ENCODE peak calls at places on chromosomes 12 and 14, in nine cellular contexts. V is ascending aorta; P is CD4-positive, alpha-beta memory T cell; A is AG10803; F is psoas muscle; Y is breast epithelium; L is cardiac muscle cell; E is IMR-90; D is CD8-positive, alpha-beta memory T cell. B is an unnamed sample.

GRCh38 chr12:111993290-111994150 is 19.4 kb downstream of the TMEM116 start:
- DNase-seq in V (no peak), P (peak; percentile 67), A (no peak), F (no peak), Y (no peak), L (no peak), E (no peak), D (no peak), B (no peak)

GRCh38 chr14:72783741-72784140 is 110.2 kb downstream of the DPF3 start:
- DNase-seq in V (no peak), P (no peak), A (no peak), F (no peak), Y (no peak), L (no peak), E (no peak), D (no peak), B (no peak)

GRCh38 chr14:78700236-78700635 is 530.1 kb downstream of the NRXN3 start:
- DNase-seq in V (no peak), P (no peak), A (peak; percentile 4), F (no peak), Y (no peak), L (no peak), E (no peak), D (no peak), B (no peak)

GRCh38 chr14:22339277-22339676 is 249.7 kb downstream of the DAD1 start:
- DNase-seq in V (no peak), P (no peak), A (peak; percentile 8), F (peak; percentile 75), Y (peak; percentile 27), L (peak; percentile 94), E (peak; percentile 83), D (no peak), B (peak; percentile 96)

GRCh38 chr12:66288121-66288520 is 14.2 kb upstream of the HELB start:
- DNase-seq in V (no peak), P (peak; percentile 90), A (no peak), F (no peak), Y (no peak), L (no peak), E (no peak), D (peak; percentile 36), B (no peak)

GRCh38 chr14:47966411-47966810 is 291.0 kb upstream of the MDGA2 start:
- DNase-seq in V (no peak), P (no peak), A (no peak), F (no peak), Y (no peak), L (no peak), E (no peak), D (no peak), B (no peak)

GRCh38 chr14:103006106-103006505 is 51.2 kb downstream of the CDC42BPB start:
- DNase-seq in V (no peak), P (no peak), A (no peak), F (no peak), Y (no peak), L (no peak), E (no peak), D (no peak), B (no peak)

GRCh38 chr14:65604535-65604934 is 192.0 kb downstream of the FUT8 start:
- DNase-seq in V (no peak), P (no peak), A (no peak), F (no peak), Y (no peak), L (no peak), E (no peak), D (no peak), B (no peak)

GRCh38 chr14:21985081-21985480 is 311.5 kb upstream of the OR4E1 start:
- DNase-seq in V (no peak), P (no peak), A (no peak), F (no peak), Y (no peak), L (no peak), E (no peak), D (no peak), B (no peak)

GRCh38 chr14:55864890-55865655 is 253.1 kb upstream of the PELI2 start:
- DNase-seq in V (no peak), P (no peak), A (no peak), F (no peak), Y (no peak), L (no peak), E (no peak), D (no peak), B (no peak)
- H3K4me3 ChIP-seq in V (no peak overlapping the region), P (no peak overlapping the region), A (no peak overlapping the region), F (no peak overlapping the region), Y (no peak overlapping the region), L (no peak overlapping the region), E (no peak overlapping the region), D (no peak overlapping the region), B (no peak overlapping the region)

GRCh38 chr14:106024983-106025604 is 498.7 kb downstream of the TMEM121 start:
- DNase-seq in V (no peak), P (peak; percentile 39), A (no peak), F (no peak), Y (no peak), L (no peak), E (no peak), D (no peak), B (no peak)

GRCh38 chr14:106023411-106023810 is 497.0 kb downstream of the TMEM121 start:
- DNase-seq in V (no peak), P (no peak), A (no peak), F (no peak), Y (no peak), L (no peak), E (no peak), D (no peak), B (no peak)

DNA sequence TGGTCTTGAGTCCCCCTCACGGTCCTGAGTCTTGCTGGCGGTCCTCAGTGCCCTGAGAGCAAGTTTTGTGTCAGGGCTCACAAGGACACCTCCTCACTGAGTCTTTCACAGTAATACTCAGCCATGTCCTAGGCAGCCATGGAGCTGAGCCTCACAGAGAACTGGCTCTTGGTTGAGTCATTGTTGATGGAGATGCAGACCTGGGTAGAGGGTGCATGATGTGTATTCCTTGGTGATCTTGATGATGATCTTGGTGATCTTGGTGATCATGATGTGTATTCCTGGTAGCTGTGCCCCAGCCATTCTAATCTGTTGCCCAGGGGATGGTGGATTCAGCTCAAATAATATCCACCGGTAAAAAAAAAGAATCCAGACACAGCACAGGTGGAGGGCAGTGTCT is 495.4 kb downstream of the TMEM121 start:
- DNase-seq in V (no peak), P (no peak), A (no peak), F (no peak), Y (no peak), L (no peak), E (no peak), D (no peak), B (no peak)
- H3K4me3 ChIP-seq in V (no peak overlapping the region), P (no peak overlapping the region), A (no peak overlapping the region), F (no peak overlapping the region), Y (no peak overlapping the region), L (no peak overlapping the region), E (no peak overlapping the region), D (no peak overlapping the region), B (no peak overlapping the region)

DNA sequence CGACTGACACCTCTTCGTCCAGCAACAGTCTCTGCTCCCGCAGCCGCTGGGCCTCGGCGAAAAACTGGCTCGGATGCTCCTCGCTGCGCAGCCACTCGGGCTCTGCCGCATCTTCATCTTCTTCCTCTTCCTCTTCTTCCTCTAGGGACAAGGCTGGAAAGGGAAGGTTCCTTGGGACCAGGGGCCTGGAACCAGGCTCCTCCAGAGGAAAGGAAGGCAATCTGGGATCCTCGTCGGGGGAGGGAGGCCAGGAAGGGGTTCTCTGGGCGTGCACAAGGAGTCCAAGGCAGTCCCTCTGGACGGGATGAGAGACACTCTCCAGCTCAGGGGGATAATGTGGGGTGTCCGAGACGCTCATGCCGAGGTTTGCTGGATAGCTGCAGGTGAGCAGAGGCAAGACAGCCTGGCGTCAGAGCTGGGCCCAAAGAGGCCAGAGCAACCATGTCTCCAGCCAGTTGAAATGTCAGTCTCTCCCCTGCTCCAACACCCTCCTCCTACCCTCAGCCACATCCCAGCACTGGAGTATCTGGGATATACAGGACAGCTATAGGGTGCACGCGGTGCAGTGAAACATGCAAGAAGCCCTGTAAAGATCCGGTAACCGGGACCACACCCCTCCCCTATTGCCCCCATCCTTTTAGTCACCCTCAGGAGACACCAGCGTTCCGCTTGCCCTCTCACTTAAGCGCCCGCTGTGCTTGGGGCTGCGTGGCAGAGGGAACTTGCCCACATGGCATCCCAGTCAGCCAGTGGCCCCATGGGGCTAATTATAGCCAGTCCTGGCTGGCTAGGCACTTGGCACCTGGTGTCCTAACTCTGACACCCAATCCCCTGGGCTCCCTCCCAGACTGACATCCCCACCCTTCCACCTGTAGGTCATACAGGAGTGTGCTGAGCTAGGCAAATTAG is at the start of gene KLHL33:
- DNase-seq in V (no peak), P (no peak), A (no peak), F (peak; percentile 66), Y (no peak), L (no peak), E (no peak), D (no peak), B (no peak)
- H3K4me3 ChIP-seq in V (peak within 1 kb of the TSS; percentile 56), P (no peak within 1 kb of the TSS), A (peak within 1 kb of the TSS; percentile 12), F (peak within 1 kb of the TSS; percentile 67), Y (peak within 1 kb of the TSS; percentile 62), L (no peak within 1 kb of the TSS), E (no peak within 1 kb of the TSS), D (no peak within 1 kb of the TSS), B (peak within 1 kb of the TSS; percentile 6)

GRCh38 chr12:5432011-5432400 is at the start of gene NTF3:
- DNase-seq in V (no peak), P (no peak), A (peak; percentile 73), F (no peak), Y (no peak), L (peak; percentile 37), E (peak; percentile 76), D (no peak), B (no peak)

GRCh38 chr12:5435161-5435560 is 3.3 kb downstream of the NTF3 start:
- DNase-seq in V (no peak), P (no peak), A (peak; percentile 61), F (no peak), Y (no peak), L (no peak), E (no peak), D (no peak), B (no peak)

GRCh38 chr12:5434647-5434968 is 2.7 kb downstream of the NTF3 start:
- DNase-seq in V (no peak), P (no peak), A (no peak), F (no peak), Y (no peak), L (no peak), E (no peak), D (no peak), B (no peak)

GRCh38 chr12:5433840-5434646 is 2.1 kb downstream of the NTF3 start:
- DNase-seq in V (no peak), P (no peak), A (no peak), F (no peak), Y (no peak), L (no peak), E (no peak), D (no peak), B (no peak)

DNA sequence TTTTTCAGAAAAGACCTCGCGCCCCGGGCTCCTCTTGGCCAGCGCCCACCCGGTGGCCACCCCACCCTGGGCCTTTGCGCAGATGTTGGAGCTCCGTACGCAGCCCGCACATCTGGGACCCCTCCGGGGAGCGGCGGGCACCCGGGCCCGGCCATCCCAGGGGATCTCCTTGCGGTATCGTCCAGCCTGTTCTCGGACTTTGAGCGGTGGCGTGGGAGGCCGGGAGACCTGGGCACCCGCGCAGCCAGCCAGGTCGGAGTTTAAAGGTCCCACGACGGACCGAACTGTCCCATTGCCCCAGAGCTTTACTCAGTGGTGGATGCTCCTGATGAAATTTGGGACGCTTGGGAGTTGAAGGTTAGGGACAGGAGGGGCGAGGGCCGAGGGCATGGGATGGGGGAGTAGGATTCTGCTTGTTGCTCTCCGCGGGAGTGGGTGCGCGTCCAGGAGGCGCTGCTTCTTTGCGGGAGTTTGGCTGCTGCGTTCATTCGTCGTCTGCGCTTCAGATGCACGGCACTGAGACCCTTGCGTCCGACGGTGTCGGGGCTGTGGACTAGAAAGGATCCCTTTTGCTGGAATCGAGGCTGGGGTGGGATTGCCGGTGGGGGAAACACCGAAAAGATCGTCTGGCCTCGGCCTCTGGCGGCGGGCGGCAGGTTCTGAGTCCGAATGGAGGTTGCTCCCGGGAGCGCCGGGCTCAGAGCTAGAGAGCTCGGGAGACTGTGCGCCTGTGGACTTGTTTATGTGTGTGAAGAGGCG is 1.4 kb downstream of the NTF3 start:
- DNase-seq in V (no peak), P (no peak), A (peak; percentile 45), F (no peak), Y (no peak), L (no peak), E (peak; percentile 63), D (no peak), B (no peak)
- H3K4me3 ChIP-seq in V (peak overlapping the region; percentile 79), P (no peak overlapping the region), A (peak overlapping the region; percentile 95), F (peak overlapping the region; percentile 63), Y (peak overlapping the region; percentile 66), L (peak overlapping the region; percentile 58), E (peak overlapping the region; percentile 94), D (no peak overlapping the region), B (peak overlapping the region; percentile 50)

B was measured in astrocyte of the spinal cord.